ENCODE peak calls at places on chromosome 1, in ten cellular contexts. E is stomach, R is esophagus squamous epithelium, P is prostate gland, D is endothelial cell of umbilical vein, W is A549, M is ovary, L is heart left ventricle, U is body of pancreas, H is K562. O is an unnamed sample.

GRCh38 chr1:37478890-37479254 is 4.5 kb downstream of the ZC3H12A start:
- DNase-seq in L (no peak), H (no peak), M (no peak), R (no peak), U (no peak), W (peak), E (no peak), D (no peak), P (no peak), O (no peak)

GRCh38 chr1:85135456-85135798 is 65.4 kb downstream of the SYDE2 start:
- DNase-seq in R (no peak), P (no peak), D (no peak), E (no peak), M (no peak), U (no peak), H (no peak), W (no peak), L (no peak), O (no peak)

GRCh38 chr1:201763439-201764140 is 65.4 kb upstream of the IPO9 start:
- DNase-seq in E (no peak), H (no peak), W (no peak), P (no peak), L (no peak), M (no peak), D (no peak), R (no peak), U (no peak), O (no peak)

GRCh38 chr1:177383715-177384114 is 213.0 kb downstream of the BRINP2 start:
- DNase-seq in H (no peak), M (no peak), E (no peak), U (no peak), L (no peak), P (no peak), R (no peak), W (no peak), D (no peak), O (no peak)

GRCh38 chr1:193062698-193063463 is 3.5 kb downstream of the RO60 start:
- DNase-seq in U (no peak), P (no peak), L (no peak), D (no peak), M (no peak), W (no peak), E (no peak), H (no peak), R (no peak), O (no peak)

GRCh38 chr1:19149736-19150135 is 60.3 kb downstream of the UBR4 start:
- DNase-seq in D (no peak), R (no peak), M (no peak), H (no peak), E (no peak), L (no peak), P (no peak), W (no peak), U (no peak), O (no peak)

GRCh38 chr1:225879521-225880209 is 2.5 kb downstream of the TMEM63A start:
- DNase-seq in R (no peak), W (no peak), P (peak), D (no peak), L (no peak), H (peak), E (no peak), M (no peak), U (peak), O (peak)

GRCh38 chr1:91732291-91732953 is 153.5 kb downstream of the TGFBR3 start:
- DNase-seq in P (peak), L (no peak), E (no peak), D (peak), H (peak), R (no peak), M (no peak), W (peak), U (no peak), O (no peak)

GRCh38 chr1:221740941-221741363 is 937 bp downstream of the DUSP10 start:
- DNase-seq in D (no peak), U (peak), L (no peak), P (peak), R (no peak), H (no peak), M (peak), W (no peak), E (no peak), O (peak)

GRCh38 chr1:101136739-101137138 is 100.1 kb upstream of the S1PR1 start:
- DNase-seq in U (no peak), L (no peak), R (no peak), E (no peak), M (no peak), W (no peak), D (peak), H (no peak), P (no peak), O (no peak)

GRCh38 chr1:76864383-76864782 is 2.9 kb upstream of the ST6GALNAC5 start:
- DNase-seq in H (no peak), U (no peak), M (no peak), P (no peak), L (no peak), D (no peak), E (no peak), W (no peak), R (no peak), O (no peak)

GRCh38 chr1:157073944-157074685 is 25.5 kb downstream of the ETV3L start:
- DNase-seq in R (no peak), U (peak), M (peak), D (peak), L (peak), P (peak), H (peak), W (peak), E (peak), O (peak)

GRCh38 chr1:83860506-83861221 is 138.3 kb downstream of the TTLL7 start:
- DNase-seq in L (peak), D (peak), E (peak), W (peak), U (peak), M (peak), H (peak), R (peak), P (peak), O (peak)

GRCh38 chr1:246591958-246592357 is 25.7 kb downstream of the CNST start:
- DNase-seq in H (no peak), E (no peak), P (no peak), M (no peak), U (no peak), W (no peak), L (no peak), D (no peak), R (no peak), O (no peak)

GRCh38 chr1:24318238-24318987 is 744 bp upstream of the GRHL3 start:
- DNase-seq in L (no peak), H (no peak), R (no peak), U (no peak), W (no peak), P (no peak), E (no peak), D (no peak), M (no peak), O (no peak)

GRCh38 chr1:172144445-172145060 is 275.9 kb upstream of the C1orf105 start:
- DNase-seq in H (no peak), W (no peak), M (peak), D (peak), U (peak), L (peak), P (peak), E (peak), R (no peak), O (peak)

GRCh38 chr1:46097149-46097472 is 35.3 kb downstream of the PIK3R3 start:
- DNase-seq in U (no peak), D (no peak), H (no peak), E (no peak), R (no peak), W (no peak), M (no peak), P (no peak), L (no peak), O (no peak)

GRCh38 chr1:244325056-244325764 is 126.5 kb downstream of the ADSS2 start:
- DNase-seq in H (no peak), D (peak), U (no peak), R (no peak), P (no peak), W (no peak), E (peak), M (no peak), L (no peak), O (no peak)

GRCh38 chr1:14486401-14487110 is 111.9 kb upstream of the KAZN start:
- DNase-seq in H (no peak), L (no peak), E (no peak), W (no peak), D (no peak), U (peak), M (peak), P (no peak), R (no peak), O (no peak)

GRCh38 chr1:226128487-226129075 is 58.0 kb downstream of the ACBD3 start:
- DNase-seq in H (no peak), L (no peak), U (peak), P (peak), D (no peak), W (peak), E (peak), R (no peak), M (no peak), O (peak)

GRCh38 chr1:53572061-53572801 is 113.0 kb downstream of the DMRTB1 start:
- DNase-seq in M (no peak), D (no peak), U (peak), W (peak), E (no peak), H (no peak), R (no peak), L (peak), P (peak), O (peak)

GRCh38 chr1:204730826-204731459 is 45.4 kb upstream of the LRRN2 start:
- DNase-seq in E (no peak), M (no peak), W (no peak), D (no peak), P (no peak), U (no peak), R (no peak), L (no peak), H (no peak), O (no peak)

GRCh38 chr1:217525773-217526490 is 105.0 kb downstream of the GPATCH2 start:
- DNase-seq in M (no peak), P (no peak), W (no peak), L (no peak), R (no peak), U (no peak), D (peak), H (no peak), E (no peak), O (no peak)

GRCh38 chr1:234604726-234605492 is 5.1 kb downstream of the IRF2BP2 start:
- DNase-seq in U (no peak), M (no peak), E (no peak), D (peak), P (no peak), R (no peak), L (no peak), H (peak), W (no peak), O (no peak)

DNA sequence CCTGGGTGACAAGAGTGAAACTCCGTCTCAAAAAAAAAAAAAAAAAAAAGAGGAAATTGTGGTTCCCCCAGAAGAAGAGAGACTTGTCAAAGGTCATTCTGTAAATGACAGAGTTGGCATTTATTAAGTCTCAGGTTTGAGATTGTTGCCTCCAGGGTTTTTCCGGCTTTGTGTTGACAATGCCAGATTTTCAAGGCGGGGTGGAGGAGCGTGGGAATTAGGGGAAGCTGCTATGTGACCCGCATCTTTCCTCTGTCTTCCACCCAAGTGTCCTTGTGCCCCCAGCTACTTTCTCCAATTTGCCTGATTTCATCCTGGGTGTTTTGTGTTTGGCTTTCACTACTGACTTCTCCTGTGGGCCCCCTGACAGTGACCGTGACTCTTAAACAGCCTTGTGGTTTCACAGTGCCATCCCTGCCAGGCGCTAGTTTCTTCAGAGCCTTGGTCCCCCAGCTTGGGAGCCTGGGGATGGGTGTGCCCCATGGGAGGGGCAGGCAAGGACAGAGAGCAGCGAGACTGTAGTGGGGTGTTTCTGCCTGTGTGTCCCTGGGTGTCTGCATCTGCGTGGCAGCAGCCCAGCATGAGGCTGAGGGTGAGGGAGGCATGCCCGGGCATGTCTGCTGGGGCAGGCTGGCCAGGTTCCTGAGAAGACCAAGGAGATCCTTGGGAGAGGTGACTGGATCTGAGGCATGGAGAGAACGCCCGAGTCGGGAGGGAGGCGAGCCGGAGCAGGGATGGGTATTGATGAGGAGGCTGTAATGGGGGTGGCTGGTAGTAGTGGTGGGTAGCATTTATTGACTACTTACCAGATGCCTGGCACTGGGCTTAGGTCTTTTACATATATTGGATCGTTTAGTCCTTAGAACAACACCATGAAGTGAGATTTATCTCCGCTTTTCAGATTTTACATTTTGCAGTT is 46.3 kb downstream of the IER5 start:
- DNase-seq in D (peak), W (peak), M (no peak), H (no peak), P (peak), E (peak), L (no peak), R (no peak), U (peak), O (peak)
- TF ChIP-seq POLR2A in D (no peak), W (no peak), M (no peak), H (no peak), P (peak), E (no peak), L (no peak), R (no peak), U (peak), O (no peak)

GRCh38 chr1:218659911-218660677 is 315.0 kb downstream of the TGFB2 start:
- DNase-seq in R (no peak), D (no peak), M (no peak), W (no peak), L (no peak), P (no peak), H (no peak), U (no peak), E (no peak), O (no peak)
- H3K27ac ChIP-seq in R (no peak), D (peak), M (no peak), W (peak), L (no peak), P (no peak), H (no peak), U (no peak), E (no peak), O (no peak)

GRCh38 chr1:116377564-116378529 is 4.8 kb downstream of the ATP1A1 start:
- DNase-seq in H (no peak), P (peak), D (peak), E (no peak), L (peak), W (peak), U (peak), M (peak), R (no peak), O (no peak)
- TF ChIP-seq POLR2A in H (no peak), P (no peak), D (no peak), E (no peak), L (no peak), W (no peak), U (no peak), M (no peak), R (no peak), O (no peak)

GRCh38 chr1:47818682-47819502 is 178.3 kb downstream of the TRABD2B start:
- DNase-seq in P (no peak), L (no peak), W (no peak), U (no peak), R (no peak), E (no peak), H (no peak), M (no peak), D (no peak), O (no peak)
- H3K27ac ChIP-seq in P (no peak), L (no peak), W (no peak), U (no peak), R (no peak), E (no peak), H (no peak), M (no peak), D (no peak), O (no peak)

GRCh38 chr1:12150456-12151200 is 16.2 kb upstream of the TNFRSF1B start:
- DNase-seq in R (no peak), W (no peak), L (no peak), M (no peak), P (no peak), U (no peak), D (no peak), H (no peak), E (no peak), O (no peak)

GRCh38 chr1:12151465-12151864 is 15.3 kb upstream of the TNFRSF1B start:
- DNase-seq in R (no peak), W (no peak), D (no peak), P (no peak), E (no peak), H (no peak), M (no peak), L (no peak), U (no peak), O (no peak)

GRCh38 chr1:12149791-12150175 is 17.0 kb upstream of the TNFRSF1B start:
- DNase-seq in W (no peak), U (no peak), E (no peak), P (no peak), D (no peak), H (no peak), R (no peak), M (no peak), L (no peak), O (no peak)

GRCh38 chr1:12153181-12153785 is 13.5 kb upstream of the TNFRSF1B start:
- DNase-seq in E (peak), W (no peak), R (peak), D (peak), M (no peak), H (no peak), L (peak), U (no peak), P (no peak), O (peak)

GRCh38 chr1:12152106-12152891 is 14.5 kb upstream of the TNFRSF1B start:
- DNase-seq in U (no peak), P (no peak), M (no peak), D (no peak), W (no peak), L (no peak), R (no peak), H (no peak), E (no peak), O (no peak)
- TF ChIP-seq POLR2A in U (no peak), P (no peak), M (no peak), D (no peak), W (no peak), L (no peak), R (no peak), H (no peak), E (no peak), O (no peak)

GRCh38 chr1:25619101-25619890 is 2.7 kb downstream of the MAN1C1 start:
- DNase-seq in W (no peak), U (no peak), D (peak), M (peak), L (peak), E (no peak), R (no peak), H (peak), P (no peak), O (no peak)

GRCh38 chr1:25620211-25620610 is 3.6 kb downstream of the MAN1C1 start:
- DNase-seq in L (no peak), D (no peak), H (no peak), U (no peak), M (no peak), W (no peak), P (no peak), E (no peak), R (no peak), O (no peak)

GRCh38 chr1:25616932-25617625 is 488 bp downstream of the MAN1C1 start:
- DNase-seq in U (no peak), L (no peak), P (no peak), R (no peak), M (no peak), D (no peak), W (no peak), E (no peak), H (no peak), O (peak)

GRCh38 chr1:25617626-25618432 is 1.2 kb downstream of the MAN1C1 start:
- DNase-seq in W (no peak), M (peak), D (no peak), R (no peak), P (no peak), L (peak), H (no peak), U (no peak), E (no peak), O (peak)

DNA sequence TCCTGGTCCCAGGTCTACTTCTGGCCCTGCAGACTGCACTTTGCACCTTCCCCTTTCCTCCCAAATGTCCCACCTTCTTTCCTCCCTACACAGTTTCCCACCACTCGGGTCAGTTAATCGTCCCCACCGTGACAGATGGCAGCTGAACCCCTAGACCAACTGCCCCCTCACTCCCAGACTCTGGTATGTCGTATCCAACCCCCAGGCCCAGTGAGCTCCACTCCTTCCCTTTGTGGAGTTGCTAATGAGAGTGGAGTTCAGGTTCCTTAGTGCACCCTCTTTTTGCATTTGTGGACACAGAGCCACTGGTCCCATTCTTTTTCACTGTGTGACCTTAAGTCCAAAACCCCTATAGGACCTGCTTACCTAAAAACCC is 1.8 kb downstream of the MAN1C1 start:
- DNase-seq in E (no peak), U (no peak), D (no peak), W (no peak), P (no peak), M (no peak), R (no peak), H (no peak), L (no peak), O (no peak)
- H3K27ac ChIP-seq in E (peak), U (no peak), D (no peak), W (no peak), P (peak), M (no peak), R (peak), H (no peak), L (no peak), O (peak)

GRCh38 chr1:16905112-16905855 is 9.5 kb downstream of the RNU1-2 start:
- DNase-seq in U (peak), P (no peak), W (peak), M (no peak), H (peak), R (no peak), E (no peak), L (no peak), D (no peak), O (no peak)
- TF ChIP-seq POLR2A in U (peak), P (peak), W (peak), M (peak), H (peak), R (peak), E (peak), L (peak), D (peak), O (peak)

GRCh38 chr1:3609769-3610157 is 1.5 kb downstream of the MEGF6 start:
- DNase-seq in E (no peak), U (no peak), D (no peak), P (no peak), M (no peak), R (no peak), W (no peak), L (no peak), H (no peak), O (no peak)

GRCh38 chr1:3610165-3610822 is 1.0 kb downstream of the MEGF6 start:
- DNase-seq in R (no peak), P (no peak), H (no peak), D (peak), E (no peak), L (no peak), U (no peak), M (peak), W (no peak), O (no peak)

GRCh38 chr1:3607703-3608065 is 3.6 kb downstream of the MEGF6 start:
- DNase-seq in M (no peak), E (no peak), D (no peak), R (no peak), P (no peak), U (no peak), W (no peak), L (no peak), H (no peak), O (no peak)

GRCh38 chr1:3608154-3608553 is 3.2 kb downstream of the MEGF6 start:
- DNase-seq in L (no peak), D (no peak), W (no peak), P (no peak), R (no peak), M (no peak), E (no peak), U (no peak), H (no peak), O (no peak)

DNA sequence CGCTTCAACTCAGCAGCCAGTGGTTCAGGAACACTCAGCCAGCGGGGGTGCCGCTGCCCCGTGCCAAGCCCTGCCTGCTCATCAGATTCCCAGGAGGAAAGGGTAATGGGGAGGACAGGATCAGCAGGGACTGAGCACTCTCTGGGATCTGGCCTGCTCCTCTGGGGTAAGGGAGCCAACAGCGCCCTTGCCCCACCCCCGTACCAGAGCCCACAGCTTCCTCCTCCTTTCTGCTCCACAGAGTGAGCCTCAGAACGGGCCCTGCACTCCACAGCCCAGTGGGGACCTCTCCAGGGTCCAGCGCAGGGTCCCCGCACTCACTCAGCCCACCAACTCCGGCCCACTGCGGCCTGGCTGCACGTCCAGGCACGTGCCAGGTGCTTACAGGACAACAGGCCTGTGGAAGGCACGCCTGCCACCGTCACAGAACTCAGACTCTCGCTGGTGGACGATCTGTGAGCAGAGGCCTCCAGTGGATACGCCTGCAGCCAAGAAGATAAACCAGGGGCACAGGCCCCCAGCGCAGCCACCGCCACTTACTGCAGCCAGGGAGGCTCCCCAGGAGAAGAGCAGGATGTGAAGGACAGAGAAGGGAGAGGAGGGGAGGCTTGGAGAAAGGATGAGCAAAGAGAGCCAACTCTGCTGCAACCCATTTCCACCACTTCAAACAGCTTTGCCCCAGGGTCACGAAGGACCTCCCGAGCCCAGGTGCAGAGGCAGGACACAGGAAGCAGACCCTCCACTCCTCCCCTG is 2.1 kb downstream of the MEGF6 start:
- DNase-seq in H (no peak), L (no peak), E (no peak), D (no peak), U (no peak), W (no peak), M (no peak), R (no peak), P (no peak), O (no peak)
- H3K27ac ChIP-seq in H (no peak), L (no peak), E (no peak), D (no peak), U (no peak), W (no peak), M (no peak), R (no peak), P (no peak), O (no peak)

O was measured in spleen.